ENCODE peak calls at places on chromosomes 3 and 15, in six cellular contexts. A is coronary artery, P is stomach, H is left lung, J is HL-60, Z is H7. E is an unnamed sample.

GRCh38 chr3:138441256-138441655 is 6.8 kb downstream of the ESYT3 start:
- DNase-seq in H (peak; percentile 46), J (no peak), P (no peak), Z (peak; percentile 44), A (peak; percentile 63), E (no peak)

GRCh38 chr3:126117786-126118185 is 33.9 kb upstream of the SLC41A3 start:
- DNase-seq in P (no peak), H (peak; percentile 65), Z (peak; percentile 48), A (peak; percentile 55), J (no peak), E (no peak)

GRCh38 chr3:12897537-12898289 is 56.3 kb upstream of the RPL32 start:
- DNase-seq in P (no peak), Z (no peak), A (no peak), H (peak; percentile 31), J (no peak), E (no peak)

GRCh38 chr3:190361791-190362190 is 26.2 kb upstream of the CLDN16 start:
- DNase-seq in P (no peak), J (no peak), Z (no peak), H (no peak), A (no peak), E (no peak)

GRCh38 chr3:170642882-170643601 is 57.2 kb upstream of the SLC7A14 start:
- DNase-seq in A (no peak), P (no peak), H (no peak), J (no peak), Z (no peak), E (no peak)

GRCh38 chr15:98799991-98800390 is 151.7 kb downstream of the IGF1R start:
- DNase-seq in A (peak; percentile 17), H (no peak), P (no peak), Z (no peak), J (no peak), E (no peak)

GRCh38 chr15:48641416-48641815 is 4.1 kb downstream of the FBN1 start:
- DNase-seq in P (no peak), A (no peak), H (no peak), J (no peak), Z (peak; percentile 20), E (no peak)

GRCh38 chr3:195069501-195070251 is 201.3 kb downstream of the XXYLT1 start:
- DNase-seq in Z (no peak), J (no peak), H (no peak), P (no peak), A (no peak), E (no peak)

GRCh38 chr3:150410311-150411105 is 2.4 kb downstream of the TSC22D2 start:
- DNase-seq in J (peak; percentile 48), A (peak; percentile 80), Z (peak; percentile 51), P (peak; percentile 46), H (peak; percentile 88), E (no peak)

GRCh38 chr3:121152573-121152972 is 244.6 kb downstream of the STXBP5L start:
- DNase-seq in H (no peak), A (no peak), P (no peak), J (no peak), Z (no peak), E (no peak)

GRCh38 chr3:50862221-50862620 is 187.5 kb downstream of the DOCK3 start:
- DNase-seq in P (no peak), H (no peak), Z (peak; percentile 16), J (no peak), A (no peak), E (no peak)

GRCh38 chr3:17478673-17479072 is 263.8 kb downstream of the TBC1D5 start:
- DNase-seq in Z (no peak), P (no peak), J (no peak), A (no peak), H (no peak), E (peak; percentile 33)

GRCh38 chr3:45915518-45916231 is 27.6 kb upstream of the CXCR6 start:
- DNase-seq in H (no peak), P (peak; percentile 37), A (no peak), Z (peak; percentile 44), J (peak; percentile 41), E (peak; percentile 66)

GRCh38 chr15:66894986-66895780 is 170.2 kb upstream of the SMAD3 start:
- DNase-seq in H (no peak), P (no peak), A (peak; percentile 62), J (no peak), Z (no peak), E (no peak)

DNA sequence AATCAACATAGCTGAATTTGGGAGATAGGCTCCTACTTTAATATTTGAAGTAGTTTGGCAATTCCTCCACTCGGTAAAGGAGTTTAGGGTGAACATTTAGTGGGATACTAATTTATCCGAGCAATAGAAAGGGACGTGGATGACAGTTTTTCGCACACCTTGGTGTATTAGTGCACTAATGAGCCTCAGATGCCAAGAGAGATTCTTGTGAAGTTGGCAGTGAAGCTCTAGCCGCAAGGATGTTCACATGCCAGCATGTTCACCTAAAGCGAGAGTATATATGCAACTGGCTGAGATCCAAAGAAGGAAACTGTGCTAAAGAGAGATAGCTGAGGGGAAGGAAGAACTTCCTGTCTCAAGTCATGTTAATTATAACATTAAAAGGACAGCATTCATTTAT is 58.5 kb downstream of the TGFBR2 start:
- DNase-seq in H (no peak), P (no peak), J (peak; percentile 69), A (no peak), Z (no peak), E (no peak)
- H3K4me3 ChIP-seq in H (no peak overlapping the region), P (no peak overlapping the region), J (no peak overlapping the region), A (no peak overlapping the region), Z (no peak overlapping the region), E (no peak overlapping the region)

DNA sequence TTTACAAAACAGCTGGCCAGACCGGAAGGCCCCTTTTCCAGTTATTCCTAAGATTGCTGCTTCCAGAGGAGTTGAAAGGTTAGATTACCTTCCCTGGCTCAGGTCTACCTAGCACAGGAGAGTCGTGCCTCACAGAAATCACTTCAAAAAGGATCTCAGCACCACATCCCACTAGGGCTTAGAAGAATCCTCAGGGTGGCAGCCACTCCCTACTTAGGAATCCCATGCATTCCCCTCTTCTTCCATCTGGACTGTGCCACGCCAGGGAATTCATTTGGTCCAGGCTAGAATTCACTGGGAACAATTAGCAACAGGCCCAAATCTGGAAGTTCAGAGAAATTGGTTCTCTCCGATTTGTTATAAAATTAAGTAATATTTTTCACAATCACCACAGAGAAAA is 226.4 kb upstream of the IL12A start:
- DNase-seq in Z (no peak), H (no peak), J (no peak), A (no peak), P (no peak), E (peak; percentile 20)
- H3K4me3 ChIP-seq in Z (peak overlapping the region; percentile 87), H (peak overlapping the region; percentile 60), J (no peak overlapping the region), A (peak overlapping the region; percentile 90), P (no peak overlapping the region), E (peak overlapping the region; percentile 6)

DNA sequence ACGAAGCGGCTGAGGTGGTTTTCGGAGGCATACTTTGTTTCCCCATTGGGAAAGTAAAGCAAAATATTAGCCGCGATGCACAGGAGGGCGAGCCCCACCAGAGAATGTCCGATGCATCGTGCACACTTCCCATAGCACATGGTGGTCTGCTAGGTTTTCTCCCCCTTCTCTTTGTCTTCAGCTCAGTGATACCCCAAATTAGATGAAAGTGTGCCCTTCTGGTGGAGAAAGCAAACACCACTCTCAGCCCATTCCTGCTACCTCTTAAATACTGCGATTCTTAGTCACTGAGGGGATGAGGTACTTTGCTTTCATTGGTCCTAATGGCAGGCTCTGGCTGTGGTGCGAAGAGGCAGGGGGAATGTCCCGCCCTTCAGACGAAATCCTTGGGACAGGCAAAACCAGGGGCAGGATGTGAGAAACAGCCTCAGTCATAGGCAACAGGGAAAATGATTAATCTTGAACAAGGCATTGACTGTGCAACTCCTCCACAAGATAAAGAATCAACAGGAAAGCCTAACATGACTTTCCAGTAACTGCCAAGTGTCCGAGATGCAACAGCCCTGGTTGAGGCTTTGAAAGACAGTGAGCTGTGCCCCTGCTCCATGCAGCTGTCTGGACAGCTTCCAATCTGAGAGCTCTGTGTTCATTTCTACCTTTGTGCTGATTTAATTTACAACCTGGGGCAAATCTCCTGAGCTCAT is at the start of gene TM4SF1:
- DNase-seq in A (peak; percentile 84), Z (peak; percentile 36), H (peak; percentile 59), P (peak; percentile 65), J (no peak), E (peak; percentile 88)
- H3K4me3 ChIP-seq in A (peak within 1 kb of the TSS; percentile 67), Z (no peak within 1 kb of the TSS), H (peak within 1 kb of the TSS; percentile 48), P (peak within 1 kb of the TSS; percentile 34), J (no peak within 1 kb of the TSS), E (peak within 1 kb of the TSS; percentile 61)

DNA sequence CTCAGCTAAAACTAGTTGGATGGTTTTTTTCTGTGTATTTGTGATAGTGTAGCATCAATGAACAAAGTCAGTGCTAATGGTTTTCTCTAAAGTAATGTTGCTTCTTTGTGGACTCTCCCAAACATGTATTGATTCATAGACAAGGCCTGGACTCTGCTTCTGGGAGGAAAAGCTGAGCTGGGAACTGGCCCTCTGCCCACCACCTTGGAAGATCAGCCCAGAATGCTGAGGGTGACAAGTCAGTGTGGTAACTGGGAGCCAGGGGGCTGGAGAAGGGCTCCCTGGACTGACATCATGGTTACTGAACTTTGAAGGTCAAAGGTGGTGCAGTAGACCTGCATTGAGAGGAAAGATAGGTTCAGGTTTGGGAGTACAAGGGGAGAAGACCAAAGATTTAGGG is 3.0 kb downstream of the ARHGAP31 start:
- DNase-seq in P (no peak), H (no peak), Z (no peak), J (no peak), A (no peak), E (no peak)
- H3K4me3 ChIP-seq in P (no peak overlapping the region), H (peak overlapping the region; percentile 68), Z (no peak overlapping the region), J (no peak overlapping the region), A (peak overlapping the region; percentile 97), E (no peak overlapping the region)

DNA sequence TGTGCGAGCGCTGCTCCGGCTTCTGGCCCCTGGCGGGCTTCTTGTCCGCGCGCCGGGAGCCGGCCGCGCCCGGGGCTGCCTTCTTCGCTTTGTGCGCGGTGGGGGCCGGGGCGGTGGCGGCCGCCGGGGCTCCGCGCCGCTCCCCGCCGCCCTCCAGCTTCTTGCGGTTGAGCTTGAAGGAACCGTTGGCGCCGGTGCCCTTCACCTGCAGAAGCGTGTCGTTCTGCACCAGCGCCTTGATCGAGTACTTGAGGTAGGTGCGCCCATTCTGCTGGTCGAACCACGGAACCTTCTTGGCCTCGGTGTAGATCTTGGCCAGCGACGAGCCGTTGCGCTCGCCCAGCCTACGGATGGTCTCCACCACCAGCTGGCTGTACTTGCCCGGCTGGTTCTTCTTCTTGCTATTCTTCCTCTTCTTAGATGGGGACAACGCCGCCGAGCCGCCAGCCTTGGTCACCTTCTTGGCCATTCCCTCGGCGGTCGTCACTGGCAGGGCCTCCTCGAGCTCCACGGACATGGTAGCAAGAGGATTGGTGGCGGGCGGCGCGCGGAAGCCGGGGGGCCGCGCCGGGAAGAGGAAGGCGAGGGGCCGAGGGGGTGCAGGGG is 36.8 kb downstream of the HMCES start:
- DNase-seq in H (peak; percentile 89), P (peak; percentile 44), A (no peak), J (peak; percentile 46), Z (peak; percentile 72), E (no peak)
- H3K4me3 ChIP-seq in H (peak overlapping the region; percentile 87), P (peak overlapping the region; percentile 87), A (peak overlapping the region; percentile 78), J (peak overlapping the region; percentile 75), Z (peak overlapping the region; percentile 93), E (peak overlapping the region; percentile 76)

DNA sequence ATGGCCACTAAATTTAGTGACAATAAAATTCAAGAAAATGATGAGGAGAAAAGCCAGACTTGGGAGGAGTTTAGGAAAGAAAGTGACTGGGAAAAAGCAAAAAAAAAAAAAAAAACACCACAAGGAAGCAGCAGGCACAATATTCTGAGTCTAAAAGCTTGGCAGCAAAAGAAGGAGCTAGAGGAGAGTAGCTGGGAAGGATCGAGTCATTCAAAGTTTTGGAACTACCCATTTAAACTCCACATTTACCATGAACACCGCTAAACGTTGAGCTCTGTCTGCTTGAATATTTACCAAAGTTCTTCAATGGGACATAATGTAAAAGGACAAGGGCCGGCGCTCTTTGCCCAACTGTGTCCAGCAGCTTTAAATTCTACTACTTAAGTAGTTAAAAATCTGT is 481.9 kb downstream of the FOXP1 start:
- DNase-seq in Z (no peak), P (no peak), A (no peak), H (no peak), J (no peak), E (no peak)
- H3K4me3 ChIP-seq in Z (no peak overlapping the region), P (no peak overlapping the region), A (peak overlapping the region; percentile 47), H (no peak overlapping the region), J (no peak overlapping the region), E (no peak overlapping the region)

E was measured in AG09309.